ENCODE peak calls at places on chromosomes 2 and 18, in six cellular contexts. R is uterus, Y is stomach, B is heart left ventricle, E is lower leg skin, O is AG10803. Z is an unnamed sample.

GRCh38 chr2:183063083-183063482 is 15.5 kb upstream of the DUSP19 start:
- DNase-seq in B (no peak), O (peak), Y (no peak), E (no peak), R (no peak), Z (peak)

GRCh38 chr18:11752116-11752911 is 63.2 kb downstream of the GNAL start:
- DNase-seq in R (no peak), E (no peak), B (no peak), O (peak), Y (no peak), Z (peak)

GRCh38 chr2:59027320-59027719 is 786.2 kb upstream of the FANCL start:
- DNase-seq in Y (no peak), B (no peak), E (no peak), R (no peak), O (no peak), Z (no peak)

GRCh38 chr18:650428-650858 is 7.0 kb upstream of the TYMS start:
- DNase-seq in O (no peak), R (no peak), Y (no peak), E (no peak), B (no peak), Z (no peak)

GRCh38 chr18:8478166-8478967 is 130.9 kb upstream of the RAB12 start:
- DNase-seq in Y (peak), R (peak), O (peak), E (no peak), B (peak), Z (peak)

GRCh38 chr2:120769076-120769786 is 33.6 kb downstream of the GLI2 start:
- DNase-seq in B (peak), O (no peak), Y (no peak), R (peak), E (no peak), Z (no peak)

GRCh38 chr18:6414723-6415362 is at the start of gene L3MBTL4:
- DNase-seq in E (peak), O (no peak), Y (peak), B (peak), R (peak), Z (no peak)

GRCh38 chr2:111975053-111975552 is 76.7 kb downstream of the MERTK start:
- DNase-seq in R (no peak), B (no peak), E (no peak), Y (peak), O (peak), Z (peak)

GRCh38 chr2:16012626-16013501 is 72.5 kb downstream of the MYCN start:
- DNase-seq in Y (peak), R (no peak), E (no peak), B (no peak), O (no peak), Z (no peak)

GRCh38 chr2:64819774-64820688 is 166.3 kb upstream of the SERTAD2 start:
- DNase-seq in O (no peak), R (no peak), Y (no peak), E (no peak), B (no peak), Z (no peak)

GRCh38 chr2:16020389-16021008 is 80.1 kb downstream of the MYCN start:
- DNase-seq in B (no peak), O (no peak), E (no peak), R (no peak), Y (no peak), Z (no peak)

GRCh38 chr18:44602380-44602779 is 78.3 kb upstream of the SETBP1 start:
- DNase-seq in Y (no peak), R (no peak), O (peak), E (no peak), B (no peak), Z (peak)

GRCh38 chr18:11950824-11951223 is 30.5 kb upstream of the IMPA2 start:
- DNase-seq in Y (no peak), B (no peak), E (no peak), O (no peak), R (no peak), Z (no peak)

GRCh38 chr2:159873136-159873728 is 75.2 kb upstream of the CD302 start:
- DNase-seq in R (no peak), O (no peak), Y (no peak), B (no peak), E (no peak), Z (no peak)

GRCh38 chr2:96093528-96093927 is 22.8 kb downstream of the ADRA2B start:
- DNase-seq in R (no peak), B (no peak), O (no peak), E (peak), Y (no peak), Z (no peak)

GRCh38 chr2:12396699-12397098 is 320.0 kb upstream of the TRIB2 start:
- DNase-seq in Y (no peak), E (no peak), O (no peak), R (no peak), B (no peak), Z (no peak)

GRCh38 chr2:68295523-68295922 is 24.2 kb downstream of the CNRIP1 start:
- DNase-seq in B (no peak), R (no peak), Y (no peak), O (no peak), E (no peak), Z (no peak)

DNA sequence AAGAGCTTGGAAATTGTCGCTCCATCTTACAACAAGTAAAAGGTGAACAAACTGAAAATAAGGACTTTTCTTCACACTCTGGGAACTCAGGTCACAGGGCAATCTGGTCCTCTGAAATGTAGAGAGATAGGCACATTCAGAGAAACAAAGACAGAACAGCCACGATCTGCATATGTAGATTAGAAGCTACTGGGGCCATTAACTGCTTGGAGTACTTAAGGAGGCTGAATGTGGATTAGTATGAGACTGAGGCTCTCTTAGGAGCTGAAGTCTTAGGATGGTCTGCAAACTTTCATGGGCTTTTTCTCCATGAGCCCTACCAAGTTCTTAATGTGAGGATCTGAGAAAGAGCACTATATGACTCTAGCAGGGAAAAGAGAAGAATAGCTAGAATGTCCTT is 265.3 kb upstream of the NXPH2 start:
- DNase-seq in Y (no peak), O (no peak), R (no peak), E (no peak), B (no peak), Z (no peak)
- H3K4me3 ChIP-seq in Y (no peak), O (no peak), R (no peak), E (no peak), B (no peak), Z (no peak)

GRCh38 chr18:22609642-22610041 is 191.9 kb upstream of the CTAGE1 start:
- DNase-seq in E (no peak), O (peak), Y (peak), R (peak), B (peak), Z (peak)
- TF ChIP-seq CTCF in E (no peak), O (no peak), Y (no peak), R (no peak), B (no peak), Z (no peak)

GRCh38 chr2:23597687-23598086 is 212.7 kb downstream of the KLHL29 start:
- DNase-seq in B (peak), O (no peak), E (no peak), Y (no peak), R (no peak), Z (no peak)

GRCh38 chr2:23596316-23596885 is 211.4 kb downstream of the KLHL29 start:
- DNase-seq in B (no peak), O (peak), R (no peak), Y (no peak), E (no peak), Z (peak)

GRCh38 chr2:23594079-23594494 is 209.1 kb downstream of the KLHL29 start:
- DNase-seq in Y (no peak), B (peak), E (no peak), O (no peak), R (no peak), Z (peak)

GRCh38 chr2:23595021-23595420 is 210.0 kb downstream of the KLHL29 start:
- DNase-seq in O (no peak), R (no peak), E (no peak), B (peak), Y (no peak), Z (no peak)

DNA sequence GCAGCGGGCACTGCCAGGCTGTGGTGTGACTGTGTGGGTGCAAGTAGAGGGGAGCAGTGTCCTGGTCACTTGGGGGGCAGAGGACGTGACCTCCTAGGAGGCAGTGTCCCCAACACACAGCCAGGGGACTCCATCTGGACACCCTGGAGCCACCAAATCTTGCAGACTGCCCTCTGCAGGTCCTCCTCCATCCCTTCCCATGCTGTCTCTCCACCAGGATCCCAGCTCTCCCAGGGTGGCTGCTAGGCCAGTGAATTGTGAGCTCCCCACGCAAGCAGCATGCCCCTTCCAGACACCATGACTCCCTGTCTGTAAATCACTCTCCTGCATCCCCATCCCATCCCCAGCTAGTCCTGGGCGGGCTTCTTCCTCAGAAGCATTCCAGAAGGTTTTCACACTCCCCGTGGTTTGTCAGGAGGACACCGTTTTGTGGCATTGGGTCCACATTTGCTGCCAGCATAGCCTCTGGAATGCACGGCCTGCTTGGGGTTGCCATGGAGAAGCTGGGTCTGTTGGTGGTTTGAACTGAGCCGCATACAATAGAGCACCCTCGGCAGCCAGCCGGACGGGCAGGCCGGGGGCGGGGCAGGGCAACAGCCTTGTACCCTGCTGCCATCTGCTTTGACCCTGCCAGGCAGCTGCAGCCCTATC is 210.7 kb downstream of the KLHL29 start:
- DNase-seq in B (peak), R (peak), O (peak), E (no peak), Y (no peak), Z (peak)
- H3K4me3 ChIP-seq in B (no peak), R (no peak), O (no peak), E (no peak), Y (no peak), Z (no peak)

DNA sequence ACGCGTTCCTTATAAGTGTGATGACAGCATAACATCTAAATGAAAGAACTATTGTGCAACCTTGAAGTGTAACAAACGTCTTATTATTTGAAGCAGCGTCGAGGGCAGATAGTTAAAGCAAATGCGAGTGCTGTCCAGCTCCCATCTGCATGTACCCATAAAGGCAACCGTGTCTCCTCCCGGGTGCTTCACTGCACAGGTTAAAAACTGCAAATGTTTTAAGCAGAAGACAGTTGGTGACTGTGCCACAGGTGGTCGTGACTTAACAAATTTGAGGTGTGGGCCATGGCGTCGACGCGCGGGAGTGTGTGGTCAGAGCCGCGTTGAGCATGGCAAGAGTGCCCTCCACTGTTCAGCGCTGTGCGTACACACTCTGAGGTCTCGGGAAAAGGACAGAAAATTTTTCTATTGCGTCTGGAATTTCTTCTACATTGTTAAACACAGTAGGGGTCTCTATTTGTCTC is 6.4 kb downstream of the SALL3 start:
- DNase-seq in R (no peak), Y (no peak), B (no peak), O (no peak), E (no peak), Z (peak)
- TF ChIP-seq CTCF in R (no peak), Y (peak), B (peak), O (peak), E (no peak), Z (peak)